ENCODE peak calls at places on chromosome 2, in eight cellular contexts. P is neuronal stem cell; B is aorta; H is right cardiac atrium; X is BE2C; M is cardiac muscle cell; F is heart left ventricle; Y is effector memory CD4-positive, alpha-beta T cell. V is an unnamed sample.

GRCh38 chr2:132999421-132999820 is 329.4 kb upstream of the LYPD1 start:
- DNase-seq in P (no peak), B (no peak), H (no peak), X (no peak), M (no peak), F (no peak), Y (no peak), V (no peak)

GRCh38 chr2:133063792-133064191 is 393.8 kb upstream of the LYPD1 start:
- DNase-seq in P (peak; percentile 75), B (no peak), H (no peak), X (no peak), M (peak; percentile 43), F (no peak), Y (no peak), V (no peak)

GRCh38 chr2:33110461-33110860 is 163.7 kb downstream of the LTBP1 start:
- DNase-seq in P (no peak), B (no peak), H (no peak), X (no peak), M (peak; percentile 21), F (no peak), Y (no peak), V (no peak)

GRCh38 chr2:65300772-65301711 is 73.4 kb downstream of the ACTR2 start:
- DNase-seq in P (no peak), B (peak; percentile 77), H (peak; percentile 52), X (no peak), M (peak; percentile 70), F (peak; percentile 37), Y (peak; percentile 44), V (peak; percentile 65)

GRCh38 chr2:188076149-188077056 is 215.3 kb upstream of the GULP1 start:
- DNase-seq in P (no peak), B (no peak), H (no peak), X (no peak), M (no peak), F (no peak), Y (no peak), V (no peak)

GRCh38 chr2:236642125-236642524 is 72.5 kb downstream of the ACKR3 start:
- DNase-seq in P (no peak), B (no peak), H (no peak), X (no peak), M (no peak), F (peak; percentile 0), Y (no peak), V (no peak)

GRCh38 chr2:239239607-239240479 is 161.0 kb downstream of the HDAC4 start:
- DNase-seq in P (no peak), B (no peak), H (peak; percentile 43), X (peak; percentile 84), M (peak; percentile 33), F (no peak), Y (no peak), V (no peak)

GRCh38 chr2:200397785-200398184 is 91.3 kb downstream of the SPATS2L start:
- DNase-seq in P (no peak), B (no peak), H (no peak), X (no peak), M (no peak), F (no peak), Y (no peak), V (no peak)

GRCh38 chr2:5696741-5697521 is 4.7 kb downstream of the SOX11 start:
- DNase-seq in P (no peak), B (no peak), H (no peak), X (no peak), M (peak; percentile 53), F (no peak), Y (no peak), V (no peak)

GRCh38 chr2:133248264-133248663 is 320.0 kb downstream of the NCKAP5 start:
- DNase-seq in P (no peak), B (no peak), H (no peak), X (no peak), M (no peak), F (peak; percentile 32), Y (no peak), V (no peak)

GRCh38 chr2:237431856-237432255 is 17.9 kb upstream of the COL6A3 start:
- DNase-seq in P (no peak), B (no peak), H (no peak), X (no peak), M (no peak), F (no peak), Y (no peak), V (no peak)

GRCh38 chr2:43950383-43951008 is 45.3 kb downstream of the LRPPRC start:
- DNase-seq in P (no peak), B (no peak), H (no peak), X (peak; percentile 26), M (peak; percentile 57), F (no peak), Y (no peak), V (no peak)

GRCh38 chr2:232816656-232817055 is 40.3 kb upstream of the KCNJ13 start:
- DNase-seq in P (no peak), B (no peak), H (no peak), X (no peak), M (no peak), F (no peak), Y (no peak), V (no peak)

GRCh38 chr2:42562474-42563144 is 5.8 kb upstream of the MTA3 start:
- DNase-seq in P (no peak), B (no peak), H (no peak), X (no peak), M (no peak), F (no peak), Y (no peak), V (peak; percentile 47)

GRCh38 chr2:12211326-12212170 is 465.1 kb downstream of the LPIN1 start:
- DNase-seq in P (no peak), B (no peak), H (no peak), X (no peak), M (no peak), F (no peak), Y (no peak), V (no peak)

GRCh38 chr2:54106631-54107454 is 8.6 kb upstream of the ACYP2 start:
- DNase-seq in P (no peak), B (no peak), H (no peak), X (peak; percentile 40), M (peak; percentile 64), F (no peak), Y (no peak), V (no peak)

GRCh38 chr2:69131452-69131851 is 118.5 kb downstream of the ANTXR1 start:
- DNase-seq in P (no peak), B (no peak), H (no peak), X (no peak), M (no peak), F (no peak), Y (no peak), V (no peak)

GRCh38 chr2:166924967-166925366 is 36.7 kb downstream of the XIRP2 start:
- DNase-seq in P (no peak), B (no peak), H (no peak), X (no peak), M (no peak), F (no peak), Y (no peak), V (no peak)
- H3K27me3 ChIP-seq in P (no peaks in the 10 kb centered on the region), B (no peaks in the 10 kb centered on the region), H (no peaks in the 10 kb centered on the region), X (no peaks in the 10 kb centered on the region), M (no peaks in the 10 kb centered on the region), F (no peaks in the 10 kb centered on the region), Y (no peaks in the 10 kb centered on the region), V (no peaks in the 10 kb centered on the region)

GRCh38 chr2:73985318-73986084 is 791 bp downstream of the TET3 start:
- DNase-seq in P (no peak), B (peak; percentile 86), H (peak; percentile 52), X (no peak), M (peak; percentile 43), F (no peak), Y (peak; percentile 53), V (peak; percentile 64)

GRCh38 chr2:73986085-73986680 is 1.5 kb downstream of the TET3 start:
- DNase-seq in P (no peak), B (no peak), H (no peak), X (no peak), M (no peak), F (no peak), Y (no peak), V (no peak)

GRCh38 chr2:73983322-73984202 is 1.1 kb upstream of the TET3 start:
- DNase-seq in P (no peak), B (no peak), H (no peak), X (no peak), M (no peak), F (no peak), Y (no peak), V (peak; percentile 96)

GRCh38 chr2:73984203-73984921 is at the start of gene TET3:
- DNase-seq in P (no peak), B (peak; percentile 83), H (peak; percentile 44), X (peak; percentile 57), M (no peak), F (no peak), Y (no peak), V (peak; percentile 75)

DNA sequence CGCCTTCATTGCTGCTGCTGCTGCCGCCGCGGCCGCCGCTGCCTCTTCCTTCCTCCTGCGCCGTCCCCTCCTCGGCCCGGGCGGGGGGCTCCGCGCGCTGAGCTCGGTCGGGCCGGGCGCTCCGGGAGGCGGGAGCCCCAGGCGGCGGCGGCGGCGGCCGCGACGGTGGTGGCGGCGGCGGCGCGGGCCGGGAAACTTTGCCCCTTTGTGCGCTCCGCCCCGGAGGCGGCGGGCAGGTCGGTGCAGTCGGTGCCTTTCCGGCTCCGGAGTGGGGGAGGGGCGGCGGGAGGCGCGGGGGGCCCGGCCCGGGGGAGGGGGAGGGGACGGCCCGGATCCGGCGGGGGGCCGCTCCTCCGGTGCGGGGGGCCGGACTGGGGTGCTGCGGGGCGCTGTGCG is 210 bp downstream of the TET3 start:
- DNase-seq in P (no peak), B (peak; percentile 86), H (peak; percentile 50), X (peak; percentile 47), M (no peak), F (peak; percentile 62), Y (peak; percentile 60), V (peak; percentile 74)
- H3K27me3 ChIP-seq in P (peaks cover 12% of the 10 kb centered on the region), B (no peaks in the 10 kb centered on the region), H (no peaks in the 10 kb centered on the region), X (no peaks in the 10 kb centered on the region), M (peaks cover 15% of the 10 kb centered on the region), F (no peaks in the 10 kb centered on the region), Y (no peaks in the 10 kb centered on the region), V (no peaks in the 10 kb centered on the region)

DNA sequence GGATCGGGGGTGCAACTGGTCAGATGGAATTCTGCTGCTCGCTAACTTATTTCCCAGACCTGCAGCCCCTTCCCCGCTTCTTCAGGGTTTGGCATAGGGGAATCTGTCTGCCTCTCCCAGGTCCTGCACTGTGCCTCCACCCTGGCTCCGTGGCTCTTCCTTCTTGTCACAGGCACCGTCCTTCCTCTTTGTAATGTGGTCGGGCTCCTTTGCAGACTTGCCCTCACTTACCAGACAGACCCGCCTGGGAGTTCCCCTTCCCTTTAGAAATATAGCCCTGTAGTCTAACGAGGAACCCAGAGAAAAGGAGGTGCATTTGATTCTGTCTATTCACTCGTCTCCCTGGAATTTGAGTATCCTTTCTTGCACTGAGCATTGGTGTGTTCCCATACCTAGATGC is 63.9 kb upstream of the PAX8 start:
- DNase-seq in P (no peak), B (no peak), H (no peak), X (no peak), M (no peak), F (peak; percentile 20), Y (no peak), V (peak; percentile 58)
- H3K27me3 ChIP-seq in P (no peaks in the 10 kb centered on the region), B (no peaks in the 10 kb centered on the region), H (no peaks in the 10 kb centered on the region), X (no peaks in the 10 kb centered on the region), M (no peaks in the 10 kb centered on the region), F (no peaks in the 10 kb centered on the region), Y (no peaks in the 10 kb centered on the region), V (no peaks in the 10 kb centered on the region)

DNA sequence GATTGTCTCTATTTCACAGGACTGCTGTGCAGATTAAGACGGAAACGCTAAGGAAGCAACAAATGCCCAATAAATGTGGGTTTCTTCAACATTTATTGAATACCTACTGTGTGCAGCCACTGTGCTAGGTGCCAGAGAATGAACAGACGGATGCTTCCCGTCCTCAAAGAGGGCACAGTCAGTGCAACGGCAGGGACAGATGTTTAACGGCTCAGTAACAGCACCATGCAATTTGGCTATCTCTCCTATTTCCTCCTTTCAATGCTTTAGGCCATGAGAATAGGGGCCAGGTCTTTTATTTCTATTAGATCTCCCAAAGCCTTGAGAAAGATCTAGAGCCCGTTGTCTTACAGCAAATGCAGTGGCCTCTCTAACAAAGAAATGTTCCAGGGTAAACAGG is 7.2 kb downstream of the EDAR start:
- DNase-seq in P (no peak), B (no peak), H (no peak), X (no peak), M (no peak), F (no peak), Y (no peak), V (no peak)
- H3K27me3 ChIP-seq in P (no peaks in the 10 kb centered on the region), B (no peaks in the 10 kb centered on the region), H (no peaks in the 10 kb centered on the region), X (no peaks in the 10 kb centered on the region), M (no peaks in the 10 kb centered on the region), F (no peaks in the 10 kb centered on the region), Y (no peaks in the 10 kb centered on the region), V (no peaks in the 10 kb centered on the region)